ENCODE peak calls at places on chromosomes 2 and 18, in nine cellular contexts. H is lower lobe of right lung; Y is neural progenitor cell; I is H4; C is NCI-H82; D is activated CD8-positive, alpha-beta memory T cell treated with anti-CD3 and anti-CD28 coated beads for 1 hour; A is stimulated activated CD4-positive, alpha-beta T cell treated with anti-CD3 and anti-CD28 coated beads, Interleukin-15, amount 100 ng/mL, for 24 hours; V is AG08396; B is GM20000. P is an unnamed sample.

GRCh38 chr2:68429311-68429826 is 37.7 kb downstream of the FBXO48 start:
- DNase-seq in H (no peak), Y (no peak), I (no peak), C (no peak), D (no peak), A (no peak), V (no peak), B (no peak), P (no peak)

GRCh38 chr2:109537565-109538221 is 76.1 kb downstream of the SEPTIN10 start:
- DNase-seq in H (no peak), Y (no peak), I (no peak), C (no peak), D (no peak), A (no peak), V (no peak), B (no peak), P (no peak)

GRCh38 chr2:44275915-44276279 is 617 bp downstream of the SLC3A1 start:
- DNase-seq in H (no peak), Y (no peak), I (peak), C (no peak), D (no peak), A (no peak), V (peak), B (no peak), P (no peak)

GRCh38 chr2:106581755-106582430 is 94.7 kb downstream of the CD8B2 start:
- DNase-seq in H (peak), Y (peak), I (peak), C (peak), D (peak), A (peak), V (peak), B (peak), P (peak)

GRCh38 chr2:6526093-6526824 is 339.4 kb downstream of the CMPK2 start:
- DNase-seq in H (no peak), Y (peak), I (peak), C (peak), D (no peak), A (no peak), V (no peak), B (peak), P (peak)

GRCh38 chr2:17976871-17977746 is 98.6 kb downstream of the KCNS3 start:
- DNase-seq in H (no peak), Y (no peak), I (peak), C (no peak), D (no peak), A (no peak), V (peak), B (no peak), P (no peak)

GRCh38 chr2:26384597-26384996 is 17.1 kb upstream of the DRC1 start:
- DNase-seq in H (no peak), Y (no peak), I (no peak), C (no peak), D (no peak), A (no peak), V (no peak), B (no peak), P (no peak)

GRCh38 chr2:36912692-36913091 is 53.6 kb downstream of the STRN start:
- DNase-seq in H (no peak), Y (no peak), I (no peak), C (no peak), D (no peak), A (no peak), V (peak), B (no peak), P (no peak)

GRCh38 chr18:9594782-9595181 is 19.6 kb downstream of the PPP4R1 start:
- DNase-seq in H (no peak), Y (no peak), I (no peak), C (no peak), D (no peak), A (no peak), V (no peak), B (peak), P (no peak)

GRCh38 chr2:155115856-155116255 is 417.4 kb downstream of the KCNJ3 start:
- DNase-seq in H (no peak), Y (peak), I (no peak), C (no peak), D (no peak), A (no peak), V (no peak), B (no peak), P (no peak)

GRCh38 chr2:3617198-3617890 is 22.4 kb downstream of the COLEC11 start:
- DNase-seq in H (no peak), Y (no peak), I (no peak), C (no peak), D (no peak), A (no peak), V (no peak), B (no peak), P (no peak)

GRCh38 chr2:239797316-239797715 is 227.8 kb downstream of the NDUFA10 start:
- DNase-seq in H (no peak), Y (no peak), I (no peak), C (no peak), D (no peak), A (no peak), V (no peak), B (no peak), P (no peak)

GRCh38 chr2:71609441-71609840 is 156.1 kb downstream of the DYSF start:
- DNase-seq in H (no peak), Y (no peak), I (no peak), C (no peak), D (no peak), A (no peak), V (no peak), B (no peak), P (no peak)